ENCODE peak calls at places on chromosomes 12 and 14, in nine cellular contexts. R is heart left ventricle, N is A673, V is transverse colon, Q is hepatocyte, H is right lobe of liver, Z is tibial artery, D is cardiac muscle cell, K is body of pancreas. S is an unnamed sample. For H3K4me1, the result is how much of the 10 kb centered on the place peaks cover.

GRCh38 chr12:7933255-7933726 is 2.7 kb downstream of the SLC2A3 start:
- DNase-seq in R (peak), N (peak), V (peak), Q (peak), H (peak), Z (peak), D (peak), K (peak), S (peak)

GRCh38 chr12:112645586-112645985 is 146.0 kb upstream of the RPH3A start:
- DNase-seq in R (no peak), N (no peak), V (no peak), Q (no peak), H (no peak), Z (no peak), D (no peak), K (no peak), S (no peak)

GRCh38 chr12:93537769-93538168 is 34.7 kb upstream of the SOCS2 start:
- DNase-seq in R (no peak), N (no peak), V (no peak), Q (no peak), H (no peak), Z (no peak), D (no peak), K (no peak), S (no peak)

GRCh38 chr14:58805057-58805456 is 167.3 kb downstream of the DACT1 start:
- DNase-seq in R (no peak), N (no peak), V (no peak), Q (no peak), H (no peak), Z (no peak), D (peak), K (no peak), S (no peak)

GRCh38 chr14:69052181-69052601 is 73.1 kb upstream of the ACTN1 start:
- DNase-seq in R (no peak), N (no peak), V (no peak), Q (no peak), H (no peak), Z (no peak), D (peak), K (no peak), S (no peak)

GRCh38 chr14:89320381-89321000 is 96.5 kb downstream of the FOXN3 start:
- DNase-seq in R (no peak), N (no peak), V (no peak), Q (no peak), H (no peak), Z (no peak), D (peak), K (no peak), S (no peak)

GRCh38 chr12:4977104-4977503 is 66.6 kb upstream of the KCNA5 start:
- DNase-seq in R (no peak), N (no peak), V (no peak), Q (no peak), H (no peak), Z (no peak), D (no peak), K (no peak), S (no peak)

GRCh38 chr14:68784298-68784910 is 8.5 kb downstream of the ZFP36L1 start:
- DNase-seq in R (no peak), N (no peak), V (peak), Q (peak), H (peak), Z (no peak), D (no peak), K (peak), S (no peak)

GRCh38 chr14:32941668-32942065 is 3.0 kb downstream of the NPAS3 start:
- DNase-seq in R (no peak), N (peak), V (no peak), Q (no peak), H (no peak), Z (no peak), D (no peak), K (no peak), S (no peak)

GRCh38 chr12:50677858-50678257 is 86.0 kb upstream of the ATF1 start:
- DNase-seq in R (peak), N (no peak), V (no peak), Q (no peak), H (no peak), Z (no peak), D (peak), K (no peak), S (no peak)

GRCh38 chr12:92973614-92974013 is 44.5 kb upstream of the EEA1 start:
- DNase-seq in R (no peak), N (peak), V (no peak), Q (peak), H (no peak), Z (no peak), D (peak), K (no peak), S (peak)

GRCh38 chr12:96134200-96134599 is 60.0 kb upstream of the ELK3 start:
- DNase-seq in R (no peak), N (no peak), V (no peak), Q (no peak), H (no peak), Z (no peak), D (no peak), K (no peak), S (no peak)

GRCh38 chr12:125065753-125066570 is 727 bp downstream of the AACS start:
- DNase-seq in R (no peak), N (no peak), V (no peak), Q (no peak), H (no peak), Z (no peak), D (no peak), K (no peak), S (no peak)

GRCh38 chr14:100566119-100566518 is 21.1 kb downstream of the BEGAIN start:
- DNase-seq in R (no peak), N (no peak), V (peak), Q (no peak), H (no peak), Z (no peak), D (no peak), K (peak), S (no peak)

GRCh38 chr12:68972570-68972969 is 39.6 kb upstream of the CPM start:
- DNase-seq in R (no peak), N (no peak), V (no peak), Q (no peak), H (peak), Z (no peak), D (no peak), K (no peak), S (no peak)

GRCh38 chr12:55726911-55727310 is 1.9 kb downstream of the CD63 start:
- DNase-seq in R (no peak), N (no peak), V (no peak), Q (no peak), H (no peak), Z (no peak), D (no peak), K (no peak), S (no peak)

GRCh38 chr12:23004473-23005020 is 379.6 kb downstream of the ETNK1 start:
- DNase-seq in R (no peak), N (no peak), V (no peak), Q (no peak), H (peak), Z (no peak), D (no peak), K (no peak), S (no peak)

GRCh38 chr14:105421723-105422615 is 2.3 kb downstream of the MTA1 start:
- DNase-seq in R (no peak), N (no peak), V (no peak), Q (no peak), H (no peak), Z (no peak), D (no peak), K (no peak), S (no peak)

GRCh38 chr12:57151741-57152407 is 4.5 kb upstream of the LRP1-AS start:
- DNase-seq in R (peak), N (no peak), V (no peak), Q (no peak), H (no peak), Z (peak), D (peak), K (no peak), S (peak)

GRCh38 chr12:78863482-78864427 is 819 bp upstream of the SYT1 start:
- DNase-seq in R (no peak), N (peak), V (peak), Q (peak), H (no peak), Z (no peak), D (peak), K (peak), S (peak)

GRCh38 chr12:92059976-92060375 is 85.7 kb downstream of the BTG1 start:
- DNase-seq in R (no peak), N (no peak), V (no peak), Q (no peak), H (no peak), Z (no peak), D (peak), K (no peak), S (no peak)

GRCh38 chr12:11607313-11608081 is 42.0 kb upstream of the ETV6 start:
- DNase-seq in R (no peak), N (no peak), V (peak), Q (peak), H (peak), Z (no peak), D (peak), K (peak), S (no peak)

GRCh38 chr12:38162708-38163441 is 153.7 kb upstream of the ALG10B start:
- DNase-seq in R (no peak), N (no peak), V (no peak), Q (no peak), H (no peak), Z (no peak), D (no peak), K (no peak), S (no peak)

GRCh38 chr14:23725980-23726746 is 90.0 kb downstream of the DHRS2 start:
- DNase-seq in R (no peak), N (no peak), V (no peak), Q (no peak), H (no peak), Z (no peak), D (no peak), K (no peak), S (peak)

GRCh38 chr12:89156862-89157262 is 195.4 kb downstream of the DUSP6 start:
- DNase-seq in R (no peak), N (peak), V (no peak), Q (no peak), H (no peak), Z (no peak), D (peak), K (no peak), S (no peak)

GRCh38 chr12:53508534-53509199 is 1.4 kb upstream of the NPFF start:
- DNase-seq in R (peak), N (peak), V (peak), Q (peak), H (peak), Z (peak), D (peak), K (peak), S (no peak)

DNA sequence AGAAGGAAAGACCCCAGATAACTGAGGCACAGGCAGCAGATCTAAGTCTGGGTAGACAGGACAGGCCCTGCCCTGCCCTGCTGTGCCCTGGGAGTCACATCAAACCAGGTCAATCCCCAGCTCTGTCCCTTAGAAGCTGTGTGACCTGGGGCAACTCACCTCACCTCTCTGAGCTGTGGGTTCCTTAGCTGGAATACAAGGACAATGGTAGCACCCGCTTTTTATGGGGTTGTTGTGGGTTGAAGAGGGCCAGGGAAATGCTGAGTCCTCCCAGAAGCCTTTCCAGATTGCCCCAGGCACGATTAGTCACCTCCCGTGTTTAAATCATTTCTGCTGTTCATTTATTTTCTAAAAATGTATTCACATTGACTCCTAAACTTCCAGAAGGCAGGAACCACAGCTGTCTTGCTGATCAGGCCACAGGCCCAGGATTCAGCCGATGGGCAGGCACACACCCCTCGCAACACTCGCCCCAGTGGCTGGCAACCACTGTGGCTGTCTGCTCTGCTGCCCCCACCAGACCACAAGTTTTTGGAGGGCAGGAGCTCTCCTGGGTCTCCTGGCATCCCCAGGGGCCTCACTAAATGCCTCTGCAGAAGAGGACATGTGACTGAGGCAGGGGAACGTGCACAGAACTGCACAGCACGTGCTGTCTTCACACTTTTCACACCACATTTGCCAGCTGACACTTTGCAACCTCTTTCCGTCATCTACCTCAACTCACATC is 3.0 kb downstream of the SELPLG start:
- DNase-seq in R (no peak), N (no peak), V (no peak), Q (no peak), H (no peak), Z (no peak), D (no peak), K (no peak), S (peak)
- H3K4me1 ChIP-seq in R (under half), N (under half), V (under half), Q (under half), H (under half), Z (under half), D (under half), K (under half), S (under half)

DNA sequence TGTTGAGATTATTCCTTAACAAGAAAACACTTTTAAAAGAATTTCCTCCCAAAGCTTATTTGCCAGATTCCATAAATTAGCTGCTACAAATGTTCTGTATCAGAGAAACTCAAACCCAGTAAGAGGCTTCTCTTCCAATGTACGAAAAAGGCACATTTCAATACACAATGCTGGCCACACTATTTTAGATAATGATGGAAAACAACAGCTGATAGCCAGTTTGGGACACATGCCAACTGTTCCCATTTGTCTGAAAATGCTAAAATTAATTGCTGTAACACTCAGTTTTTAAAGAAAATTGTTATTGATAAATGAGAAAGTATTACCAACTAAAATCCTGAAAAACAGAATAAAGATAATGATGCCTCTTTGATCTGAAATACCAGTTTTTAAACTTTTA is 4.4 kb downstream of the CFL2 start:
- DNase-seq in R (no peak), N (no peak), V (no peak), Q (no peak), H (no peak), Z (no peak), D (peak), K (no peak), S (no peak)
- TF ChIP-seq CTCF in R (no peak), N (no peak), V (no peak), Q (no peak), H (no peak), Z (no peak), D (no peak), K (no peak), S (no peak)

DNA sequence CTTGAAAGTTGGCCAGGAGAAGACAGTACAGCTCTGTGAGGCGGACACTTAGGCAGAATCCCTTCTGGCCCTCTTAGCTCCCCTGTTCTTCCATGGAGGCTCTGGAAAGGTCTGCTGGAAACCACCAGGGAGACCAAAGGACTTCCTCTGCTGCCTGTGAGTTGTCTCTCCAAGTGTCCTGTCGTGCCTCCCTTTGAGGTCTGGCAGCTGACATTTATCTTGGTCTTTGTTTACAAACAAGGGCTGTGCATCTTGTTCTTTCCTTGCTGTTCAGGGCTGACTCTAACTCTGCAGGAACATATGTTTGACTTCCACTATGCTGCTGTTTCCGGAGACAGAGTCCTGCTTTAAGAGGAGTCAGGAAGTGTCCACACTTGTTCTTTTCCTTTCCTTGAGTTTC is 159.9 kb upstream of the FRMD6 start:
- DNase-seq in R (no peak), N (no peak), V (no peak), Q (no peak), H (no peak), Z (no peak), D (no peak), K (no peak), S (no peak)
- H3K27ac ChIP-seq in R (no peak), N (no peak), V (peak), Q (no peak), H (no peak), Z (no peak), D (no peak), K (no peak), S (peak)

DNA sequence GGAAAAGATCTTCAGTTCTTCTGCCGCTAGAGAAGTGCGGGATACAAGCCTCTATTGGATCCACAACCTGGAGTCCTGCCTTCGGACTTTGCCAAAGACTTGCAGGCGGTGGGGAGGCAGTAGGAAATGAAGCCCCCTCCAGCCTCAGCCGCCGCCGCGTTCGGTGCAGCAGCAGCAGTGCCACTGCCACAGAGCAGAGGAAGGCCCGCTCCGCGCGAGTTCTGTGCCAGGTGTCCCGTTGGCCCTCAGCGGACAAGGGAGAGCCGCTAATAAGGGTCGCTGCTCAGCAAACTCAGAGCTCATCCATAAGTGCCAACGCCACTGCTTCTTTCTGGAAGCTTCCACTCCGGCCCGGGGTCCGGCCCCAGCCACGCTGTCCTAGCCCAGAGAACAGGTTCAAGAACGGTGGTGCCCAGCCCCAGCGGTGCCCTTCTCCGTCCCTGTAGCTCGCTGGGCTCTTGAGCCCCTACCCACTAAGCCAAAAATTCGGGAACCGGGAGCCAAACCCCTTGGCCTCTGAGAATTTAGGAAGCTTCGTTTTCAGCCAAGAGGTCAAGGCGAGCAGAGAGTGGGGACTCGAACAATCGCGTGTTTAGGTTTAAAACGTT is 6.4 kb downstream of the SIX1 start:
- DNase-seq in R (no peak), N (no peak), V (no peak), Q (no peak), H (no peak), Z (no peak), D (no peak), K (no peak), S (no peak)
- H3K4me1 ChIP-seq in R (under half), N (half or more), V (under half), Q (under half), H (under half), Z (under half), D (under half), K (under half), S (under half)

GRCh38 chr12:75782182-75782581 is 249.4 kb downstream of the PHLDA1 start:
- DNase-seq in R (no peak), N (no peak), V (no peak), Q (no peak), H (no peak), Z (no peak), D (no peak), K (no peak), S (no peak)

GRCh38 chr12:75784591-75784990 is 247.0 kb downstream of the PHLDA1 start:
- DNase-seq in R (peak), N (peak), V (peak), Q (peak), H (peak), Z (peak), D (peak), K (peak), S (no peak)

GRCh38 chr12:75779891-75780501 is 251.6 kb downstream of the PHLDA1 start:
- DNase-seq in R (no peak), N (peak), V (no peak), Q (no peak), H (no peak), Z (no peak), D (peak), K (no peak), S (no peak)

GRCh38 chr12:75783093-75783877 is 248.3 kb downstream of the PHLDA1 start:
- DNase-seq in R (peak), N (no peak), V (no peak), Q (no peak), H (no peak), Z (peak), D (no peak), K (peak), S (no peak)

GRCh38 chr12:75781532-75782046 is 250.0 kb downstream of the PHLDA1 start:
- DNase-seq in R (no peak), N (no peak), V (no peak), Q (peak), H (no peak), Z (no peak), D (peak), K (no peak), S (peak)
- TF ChIP-seq CTCF in R (no peak), N (no peak), V (no peak), Q (no peak), H (no peak), Z (no peak), D (no peak), K (no peak), S (no peak)

S was measured in foreskin keratinocyte.